ENCODE peak calls at places on chromosomes 5 and 9, in eight cellular contexts. One of them, this sample, is unnamed.

GRCh38 chr9:115276621-115277020 is 158.7 kb upstream of the TNC start:
- DNase-seq in HepG2: no peak
- DNase-seq in endothelial cell: no peak
- DNase-seq in colonic mucosa: no peak
- DNase-seq in heart left ventricle: no peak
- DNase-seq in neural progenitor cell: no peak
- DNase-seq in RWPE2: no peak
- DNase-seq in progenitor cell of endocrine pancreas: no peak
- DNase-seq in this sample: no peak

GRCh38 chr5:138974227-138975063 is 99.3 kb upstream of the LRRTM2 start:
- DNase-seq in HepG2: no peak
- DNase-seq in endothelial cell: no peak
- DNase-seq in colonic mucosa: no peak
- DNase-seq in heart left ventricle: peak
- DNase-seq in neural progenitor cell: peak
- DNase-seq in RWPE2: no peak
- DNase-seq in progenitor cell of endocrine pancreas: no peak
- DNase-seq in this sample: no peak

GRCh38 chr5:170393235-170393634 is 4.1 kb upstream of the KCNMB1 start:
- DNase-seq in HepG2: no peak
- DNase-seq in endothelial cell: no peak
- DNase-seq in colonic mucosa: no peak
- DNase-seq in heart left ventricle: no peak
- DNase-seq in neural progenitor cell: no peak
- DNase-seq in RWPE2: no peak
- DNase-seq in progenitor cell of endocrine pancreas: no peak
- DNase-seq in this sample: no peak

GRCh38 chr9:90999425-91000397 is 198.1 kb downstream of the SYK start:
- DNase-seq in HepG2: no peak
- DNase-seq in endothelial cell: no peak
- DNase-seq in colonic mucosa: no peak
- DNase-seq in heart left ventricle: no peak
- DNase-seq in neural progenitor cell: no peak
- DNase-seq in RWPE2: no peak
- DNase-seq in progenitor cell of endocrine pancreas: no peak
- DNase-seq in this sample: no peak

GRCh38 chr5:141100243-141100805 is at the start of gene PCDHB3:
- DNase-seq in HepG2: peak
- DNase-seq in endothelial cell: peak
- DNase-seq in colonic mucosa: no peak
- DNase-seq in heart left ventricle: peak
- DNase-seq in neural progenitor cell: no peak
- DNase-seq in RWPE2: no peak
- DNase-seq in progenitor cell of endocrine pancreas: no peak
- DNase-seq in this sample: no peak

GRCh38 chr5:159240301-159240870 is 22.7 kb upstream of the UBLCP1 start:
- DNase-seq in HepG2: no peak
- DNase-seq in endothelial cell: no peak
- DNase-seq in colonic mucosa: no peak
- DNase-seq in heart left ventricle: no peak
- DNase-seq in neural progenitor cell: no peak
- DNase-seq in RWPE2: no peak
- DNase-seq in progenitor cell of endocrine pancreas: no peak
- DNase-seq in this sample: no peak

GRCh38 chr9:132513416-132513815 is 69.0 kb upstream of the BARHL1 start:
- DNase-seq in HepG2: no peak
- DNase-seq in endothelial cell: no peak
- DNase-seq in colonic mucosa: no peak
- DNase-seq in heart left ventricle: no peak
- DNase-seq in neural progenitor cell: no peak
- DNase-seq in RWPE2: no peak
- DNase-seq in progenitor cell of endocrine pancreas: no peak
- DNase-seq in this sample: no peak

GRCh38 chr5:168093200-168093930 is 198.1 kb upstream of the WWC1 start:
- DNase-seq in HepG2: no peak
- DNase-seq in endothelial cell: no peak
- DNase-seq in colonic mucosa: no peak
- DNase-seq in heart left ventricle: no peak
- DNase-seq in neural progenitor cell: no peak
- DNase-seq in RWPE2: no peak
- DNase-seq in progenitor cell of endocrine pancreas: no peak
- DNase-seq in this sample: no peak

GRCh38 chr5:773517-774264 is 10.8 kb downstream of the ZDHHC11B start:
- DNase-seq in HepG2: no peak
- DNase-seq in endothelial cell: no peak
- DNase-seq in colonic mucosa: no peak
- DNase-seq in heart left ventricle: no peak
- DNase-seq in neural progenitor cell: no peak
- DNase-seq in RWPE2: peak
- DNase-seq in progenitor cell of endocrine pancreas: no peak
- DNase-seq in this sample: no peak

GRCh38 chr5:132136906-132137305 is 63.3 kb downstream of the CSF2 start:
- DNase-seq in HepG2: no peak
- DNase-seq in endothelial cell: no peak
- DNase-seq in colonic mucosa: no peak
- DNase-seq in heart left ventricle: no peak
- DNase-seq in neural progenitor cell: no peak
- DNase-seq in RWPE2: no peak
- DNase-seq in progenitor cell of endocrine pancreas: no peak
- DNase-seq in this sample: peak

GRCh38 chr5:27592231-27592630 is 553.8 kb upstream of the CDH9 start:
- DNase-seq in HepG2: no peak
- DNase-seq in endothelial cell: no peak
- DNase-seq in colonic mucosa: no peak
- DNase-seq in heart left ventricle: no peak
- DNase-seq in neural progenitor cell: no peak
- DNase-seq in RWPE2: no peak
- DNase-seq in progenitor cell of endocrine pancreas: no peak
- DNase-seq in this sample: no peak

GRCh38 chr9:14219865-14220655 is 93.9 kb downstream of the NFIB start:
- DNase-seq in HepG2: no peak
- DNase-seq in endothelial cell: no peak
- DNase-seq in colonic mucosa: no peak
- DNase-seq in heart left ventricle: no peak
- DNase-seq in neural progenitor cell: no peak
- DNase-seq in RWPE2: no peak
- DNase-seq in progenitor cell of endocrine pancreas: no peak
- DNase-seq in this sample: no peak

GRCh38 chr5:179378441-179379271 is 33.4 kb upstream of the ADAMTS2 start:
- DNase-seq in HepG2: no peak
- DNase-seq in endothelial cell: no peak
- DNase-seq in colonic mucosa: no peak
- DNase-seq in heart left ventricle: no peak
- DNase-seq in neural progenitor cell: no peak
- DNase-seq in RWPE2: no peak
- DNase-seq in progenitor cell of endocrine pancreas: no peak
- DNase-seq in this sample: no peak

GRCh38 chr9:113187935-113188595 is 33.0 kb downstream of the FKBP15 start:
- DNase-seq in HepG2: peak
- DNase-seq in endothelial cell: no peak
- DNase-seq in colonic mucosa: peak
- DNase-seq in heart left ventricle: peak
- DNase-seq in neural progenitor cell: no peak
- DNase-seq in RWPE2: peak
- DNase-seq in progenitor cell of endocrine pancreas: no peak
- DNase-seq in this sample: peak

GRCh38 chr5:178387856-178388190 is 155.2 kb upstream of the PHYKPL start:
- DNase-seq in HepG2: no peak
- DNase-seq in endothelial cell: no peak
- DNase-seq in colonic mucosa: no peak
- DNase-seq in heart left ventricle: no peak
- DNase-seq in neural progenitor cell: no peak
- DNase-seq in RWPE2: no peak
- DNase-seq in progenitor cell of endocrine pancreas: no peak
- DNase-seq in this sample: no peak

GRCh38 chr9:107852891-107853290 is 363.3 kb upstream of the KLF4 start:
- DNase-seq in HepG2: no peak
- DNase-seq in endothelial cell: no peak
- DNase-seq in colonic mucosa: no peak
- DNase-seq in heart left ventricle: no peak
- DNase-seq in neural progenitor cell: no peak
- DNase-seq in RWPE2: no peak
- DNase-seq in progenitor cell of endocrine pancreas: no peak
- DNase-seq in this sample: no peak

GRCh38 chr5:122515709-122516431 is 203.8 kb downstream of the SNCAIP start:
- DNase-seq in HepG2: peak
- DNase-seq in endothelial cell: peak
- DNase-seq in colonic mucosa: no peak
- DNase-seq in heart left ventricle: peak
- DNase-seq in neural progenitor cell: peak
- DNase-seq in RWPE2: no peak
- DNase-seq in progenitor cell of endocrine pancreas: peak
- DNase-seq in this sample: peak

GRCh38 chr9:95030344-95030743 is 287.2 kb downstream of the FANCC start:
- DNase-seq in HepG2: no peak
- DNase-seq in endothelial cell: no peak
- DNase-seq in colonic mucosa: no peak
- DNase-seq in heart left ventricle: no peak
- DNase-seq in neural progenitor cell: no peak
- DNase-seq in RWPE2: no peak
- DNase-seq in progenitor cell of endocrine pancreas: no peak
- DNase-seq in this sample: no peak

GRCh38 chr9:91775011-91775707 is 174.9 kb downstream of the ROR2 start:
- DNase-seq in HepG2: peak
- DNase-seq in endothelial cell: peak
- DNase-seq in colonic mucosa: peak
- DNase-seq in heart left ventricle: peak
- DNase-seq in neural progenitor cell: peak
- DNase-seq in RWPE2: no peak
- DNase-seq in progenitor cell of endocrine pancreas: peak
- DNase-seq in this sample: no peak

DNA sequence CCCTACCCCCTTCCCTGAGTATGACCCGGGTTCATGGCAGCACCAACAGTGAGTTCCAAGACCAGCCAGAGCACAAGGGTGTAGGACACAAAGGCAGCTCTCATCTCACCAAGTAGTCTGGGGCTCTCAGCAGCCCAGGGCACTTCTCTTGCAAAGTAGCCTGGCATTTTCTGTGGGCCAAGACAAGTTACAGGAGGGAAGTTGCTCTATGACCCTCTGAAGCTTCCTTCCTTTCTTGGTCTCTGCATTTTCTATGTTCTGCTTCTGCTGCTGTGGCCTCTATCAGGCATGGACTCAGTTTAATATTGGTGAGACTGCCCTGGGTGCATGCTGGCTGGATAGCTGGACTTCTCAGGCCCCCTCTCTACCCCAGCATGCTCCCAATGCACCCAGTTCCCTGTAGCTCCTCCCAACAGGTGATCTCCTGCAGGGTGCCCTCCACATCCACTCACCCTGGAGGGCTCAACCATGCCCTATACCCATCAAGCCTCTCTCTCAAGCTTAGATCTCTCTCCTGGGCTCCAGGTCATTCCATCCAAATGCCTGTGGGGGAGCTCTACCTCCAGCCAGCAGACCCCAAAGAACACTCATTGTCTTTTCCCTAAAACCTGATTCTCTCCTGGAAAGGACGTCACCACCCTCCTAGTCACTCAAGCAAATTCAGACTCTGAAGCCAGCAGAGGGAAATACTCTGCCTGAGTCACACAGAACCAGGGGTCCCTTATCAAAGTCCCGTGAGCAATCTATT is 13.9 kb downstream of the TBC1D2 start:
- DNase-seq in HepG2: no peak
- DNase-seq in endothelial cell: no peak
- DNase-seq in colonic mucosa: no peak
- DNase-seq in heart left ventricle: no peak
- DNase-seq in neural progenitor cell: peak
- DNase-seq in RWPE2: no peak
- DNase-seq in progenitor cell of endocrine pancreas: no peak
- DNase-seq in this sample: no peak
- TF ChIP-seq CTCF in HepG2: no peak
- TF ChIP-seq CTCF in endothelial cell: no peak
- TF ChIP-seq CTCF in colonic mucosa: no peak
- TF ChIP-seq CTCF in heart left ventricle: no peak
- TF ChIP-seq CTCF in neural progenitor cell: peak
- TF ChIP-seq CTCF in RWPE2: no peak
- TF ChIP-seq CTCF in progenitor cell of endocrine pancreas: peak
- TF ChIP-seq CTCF in this sample: no peak

GRCh38 chr9:80285325-80285724 is 713.6 kb downstream of the TLE4 start:
- DNase-seq in HepG2: no peak
- DNase-seq in endothelial cell: no peak
- DNase-seq in colonic mucosa: no peak
- DNase-seq in heart left ventricle: no peak
- DNase-seq in neural progenitor cell: peak
- DNase-seq in RWPE2: no peak
- DNase-seq in progenitor cell of endocrine pancreas: no peak
- DNase-seq in this sample: no peak
- TF ChIP-seq CTCF in HepG2: no peak
- TF ChIP-seq CTCF in endothelial cell: no peak
- TF ChIP-seq CTCF in colonic mucosa: no peak
- TF ChIP-seq CTCF in heart left ventricle: no peak
- TF ChIP-seq CTCF in neural progenitor cell: peak
- TF ChIP-seq CTCF in RWPE2: peak
- TF ChIP-seq CTCF in progenitor cell of endocrine pancreas: peak
- TF ChIP-seq CTCF in this sample: peak

GRCh38 chr5:79109527-79110492 is 1.8 kb upstream of the BHMT start:
- DNase-seq in HepG2: peak
- DNase-seq in endothelial cell: peak
- DNase-seq in colonic mucosa: peak
- DNase-seq in heart left ventricle: no peak
- DNase-seq in neural progenitor cell: peak
- DNase-seq in RWPE2: no peak
- DNase-seq in progenitor cell of endocrine pancreas: no peak
- DNase-seq in this sample: no peak
- TF ChIP-seq CTCF in HepG2: peak
- TF ChIP-seq CTCF in endothelial cell: no peak
- TF ChIP-seq CTCF in colonic mucosa: peak
- TF ChIP-seq CTCF in heart left ventricle: no peak
- TF ChIP-seq CTCF in neural progenitor cell: peak
- TF ChIP-seq CTCF in RWPE2: peak
- TF ChIP-seq CTCF in progenitor cell of endocrine pancreas: peak
- TF ChIP-seq CTCF in this sample: peak

DNA sequence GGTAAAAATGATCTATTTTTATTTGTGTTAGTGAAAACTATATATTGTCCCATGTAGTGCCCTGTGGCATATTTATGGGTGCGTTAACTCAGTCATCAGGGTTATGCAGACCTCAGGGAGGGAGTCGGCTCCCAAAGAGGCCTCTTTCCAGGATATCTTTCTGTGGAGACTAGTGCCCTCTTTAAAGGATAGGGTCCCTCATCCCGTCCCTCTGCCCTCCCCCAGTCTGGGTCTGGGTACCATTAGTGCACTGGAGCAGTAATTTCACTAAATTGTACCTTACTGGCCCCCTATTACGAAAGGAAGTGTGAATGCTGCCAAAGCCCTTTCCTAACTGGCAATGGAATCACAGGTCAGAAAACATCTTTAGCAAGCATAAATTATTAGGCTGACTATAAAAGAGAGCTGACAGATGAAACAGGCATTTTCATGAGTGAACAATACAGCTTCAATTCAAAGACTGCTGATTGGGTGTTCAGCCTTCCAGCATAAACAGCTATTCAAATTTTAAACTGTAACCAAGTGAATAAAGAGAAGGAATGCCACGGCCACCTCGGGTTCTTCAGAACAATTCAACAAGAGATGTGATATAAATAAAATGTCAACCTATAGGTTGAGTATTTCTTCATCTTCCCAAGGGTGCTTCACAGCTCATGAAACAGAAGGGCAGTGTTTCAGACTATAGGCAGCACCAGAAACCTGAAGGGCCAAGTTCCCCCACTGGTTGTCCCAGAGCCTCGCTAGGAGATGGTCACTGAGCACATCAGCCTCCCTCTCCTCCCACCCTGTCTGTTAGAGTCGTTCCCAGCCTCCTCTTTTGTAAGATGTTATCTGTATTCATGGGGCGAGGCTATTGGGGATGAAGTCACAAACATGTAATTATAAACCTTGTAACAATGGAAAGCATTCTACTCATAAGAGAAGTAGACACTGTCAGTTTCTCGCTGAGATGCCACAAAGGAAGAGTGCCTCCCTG is 318.7 kb downstream of the TMEM161B start:
- DNase-seq in HepG2: no peak
- DNase-seq in endothelial cell: no peak
- DNase-seq in colonic mucosa: no peak
- DNase-seq in heart left ventricle: no peak
- DNase-seq in neural progenitor cell: no peak
- DNase-seq in RWPE2: no peak
- DNase-seq in progenitor cell of endocrine pancreas: no peak
- DNase-seq in this sample: no peak
- TF ChIP-seq CTCF in HepG2: no peak
- TF ChIP-seq CTCF in endothelial cell: no peak
- TF ChIP-seq CTCF in colonic mucosa: no peak
- TF ChIP-seq CTCF in heart left ventricle: no peak
- TF ChIP-seq CTCF in neural progenitor cell: no peak
- TF ChIP-seq CTCF in RWPE2: no peak
- TF ChIP-seq CTCF in progenitor cell of endocrine pancreas: no peak
- TF ChIP-seq CTCF in this sample: no peak

This sample was measured in AG09319.